ENCODE peak calls at places on chromosomes 13 and 19, in nine cellular contexts. One of them, this sample, is unnamed.

GRCh38 chr13:34698953-34699352 is 243.1 kb upstream of the NBEA start:
- DNase-seq in progenitor cell of endocrine pancreas: no peak
- DNase-seq in KBM-7: no peak
- DNase-seq in NCI-H1417 treated with DMSO at 0.1 percent for 48 hours: no peak
- DNase-seq in GM06990: no peak
- DNase-seq in GM19239: no peak
- DNase-seq in RKO: no peak
- DNase-seq in ascending aorta: no peak
- DNase-seq in HFF-Myc: no peak
- DNase-seq in this sample: no peak

GRCh38 chr19:55462722-55463121 is 1.3 kb upstream of the ISOC2 start:
- DNase-seq in RKO: no peak
- DNase-seq in KBM-7: no peak
- DNase-seq in HFF-Myc: no peak
- DNase-seq in GM06990: no peak
- DNase-seq in ascending aorta: no peak
- DNase-seq in NCI-H1417 treated with DMSO at 0.1 percent for 48 hours: no peak
- DNase-seq in progenitor cell of endocrine pancreas: no peak
- DNase-seq in GM19239: no peak
- DNase-seq in this sample: no peak

GRCh38 chr13:111328803-111329410 is 8.5 kb downstream of the TEX29 start:
- DNase-seq in KBM-7: no peak
- DNase-seq in RKO: no peak
- DNase-seq in GM06990: no peak
- DNase-seq in ascending aorta: no peak
- DNase-seq in GM19239: no peak
- DNase-seq in progenitor cell of endocrine pancreas: no peak
- DNase-seq in NCI-H1417 treated with DMSO at 0.1 percent for 48 hours: no peak
- DNase-seq in HFF-Myc: no peak
- DNase-seq in this sample: no peak

GRCh38 chr19:35592226-35592625 is 6.3 kb downstream of the PMIS2 start:
- DNase-seq in ascending aorta: no peak
- DNase-seq in KBM-7: peak
- DNase-seq in HFF-Myc: no peak
- DNase-seq in GM19239: peak
- DNase-seq in progenitor cell of endocrine pancreas: no peak
- DNase-seq in RKO: no peak
- DNase-seq in NCI-H1417 treated with DMSO at 0.1 percent for 48 hours: no peak
- DNase-seq in GM06990: no peak
- DNase-seq in this sample: peak

GRCh38 chr19:28242317-28242927 is 970.5 kb downstream of the UQCRFS1 start:
- DNase-seq in ascending aorta: no peak
- DNase-seq in GM19239: no peak
- DNase-seq in HFF-Myc: peak
- DNase-seq in NCI-H1417 treated with DMSO at 0.1 percent for 48 hours: no peak
- DNase-seq in RKO: peak
- DNase-seq in progenitor cell of endocrine pancreas: no peak
- DNase-seq in KBM-7: peak
- DNase-seq in GM06990: no peak
- DNase-seq in this sample: no peak

GRCh38 chr19:8515317-8515716 is 1.4 kb upstream of the ZNF414 start:
- DNase-seq in KBM-7: peak
- DNase-seq in RKO: no peak
- DNase-seq in GM06990: no peak
- DNase-seq in progenitor cell of endocrine pancreas: no peak
- DNase-seq in NCI-H1417 treated with DMSO at 0.1 percent for 48 hours: no peak
- DNase-seq in GM19239: no peak
- DNase-seq in HFF-Myc: no peak
- DNase-seq in ascending aorta: no peak
- DNase-seq in this sample: no peak

GRCh38 chr19:47230122-47230920 is 678 bp downstream of the BBC3 start:
- DNase-seq in NCI-H1417 treated with DMSO at 0.1 percent for 48 hours: no peak
- DNase-seq in RKO: peak
- DNase-seq in GM06990: peak
- DNase-seq in ascending aorta: no peak
- DNase-seq in GM19239: no peak
- DNase-seq in KBM-7: peak
- DNase-seq in HFF-Myc: no peak
- DNase-seq in progenitor cell of endocrine pancreas: peak
- DNase-seq in this sample: peak

GRCh38 chr19:1780272-1780957 is 27.1 kb downstream of the ONECUT3 start:
- DNase-seq in GM06990: no peak
- DNase-seq in progenitor cell of endocrine pancreas: no peak
- DNase-seq in ascending aorta: no peak
- DNase-seq in KBM-7: no peak
- DNase-seq in HFF-Myc: no peak
- DNase-seq in RKO: peak
- DNase-seq in GM19239: no peak
- DNase-seq in NCI-H1417 treated with DMSO at 0.1 percent for 48 hours: no peak
- DNase-seq in this sample: peak

GRCh38 chr13:39816936-39817335 is 161.5 kb downstream of the COG6 start:
- DNase-seq in KBM-7: no peak
- DNase-seq in GM19239: no peak
- DNase-seq in RKO: no peak
- DNase-seq in progenitor cell of endocrine pancreas: no peak
- DNase-seq in HFF-Myc: no peak
- DNase-seq in ascending aorta: no peak
- DNase-seq in NCI-H1417 treated with DMSO at 0.1 percent for 48 hours: no peak
- DNase-seq in GM06990: no peak
- DNase-seq in this sample: no peak

GRCh38 chr13:96473463-96474157 is 383.7 kb downstream of the HS6ST3 start:
- DNase-seq in KBM-7: no peak
- DNase-seq in RKO: no peak
- DNase-seq in GM19239: no peak
- DNase-seq in NCI-H1417 treated with DMSO at 0.1 percent for 48 hours: no peak
- DNase-seq in GM06990: no peak
- DNase-seq in progenitor cell of endocrine pancreas: no peak
- DNase-seq in ascending aorta: no peak
- DNase-seq in HFF-Myc: no peak
- DNase-seq in this sample: no peak

GRCh38 chr13:27638521-27638920 is 16.8 kb downstream of the POLR1D start:
- DNase-seq in GM06990: no peak
- DNase-seq in KBM-7: no peak
- DNase-seq in NCI-H1417 treated with DMSO at 0.1 percent for 48 hours: no peak
- DNase-seq in HFF-Myc: no peak
- DNase-seq in RKO: no peak
- DNase-seq in GM19239: no peak
- DNase-seq in ascending aorta: no peak
- DNase-seq in progenitor cell of endocrine pancreas: no peak
- DNase-seq in this sample: no peak

This sample was measured in GM13977.